ENCODE peak calls at places on chromosomes 5 and 9, in five cellular contexts. Y is tibial nerve, N is GM23248, F is neuronal stem cell, P is MM.1S. Z is an unnamed sample.

GRCh38 chr5:61311836-61312808 is 19.9 kb upstream of the ZSWIM6 start:
- DNase-seq in N (peak), P (no peak), Y (no peak), F (no peak), Z (no peak)

GRCh38 chr5:15116996-15117395 is 245.4 kb upstream of the ANKH start:
- DNase-seq in Y (no peak), N (no peak), P (no peak), F (no peak), Z (no peak)

GRCh38 chr5:159581502-159582249 is 251.4 kb upstream of the IL12B start:
- DNase-seq in N (peak), Y (no peak), F (no peak), P (no peak), Z (no peak)

GRCh38 chr9:131758972-131759647 is 19.2 kb upstream of the RAPGEF1 start:
- DNase-seq in N (peak), Y (no peak), F (no peak), P (no peak), Z (no peak)

GRCh38 chr5:15604986-15605385 is 105.0 kb downstream of the FBXL7 start:
- DNase-seq in Y (no peak), P (no peak), F (no peak), N (no peak), Z (no peak)

GRCh38 chr5:133662578-133662977 is 50.2 kb upstream of the FSTL4 start:
- DNase-seq in F (no peak), Y (no peak), N (no peak), P (no peak), Z (no peak)

GRCh38 chr9:89448381-89448780 is 49.5 kb downstream of the SEMA4D start:
- DNase-seq in N (no peak), P (no peak), F (no peak), Y (no peak), Z (peak)

GRCh38 chr9:6968271-6968670 is 210.5 kb downstream of the KDM4C start:
- DNase-seq in N (peak), F (no peak), Y (no peak), P (peak), Z (no peak)

GRCh38 chr5:82526540-82526939 is 248.4 kb upstream of the RPS23 start:
- DNase-seq in Y (no peak), P (no peak), N (no peak), F (no peak), Z (no peak)

GRCh38 chr5:36900279-36900678 is 23.7 kb downstream of the NIPBL start:
- DNase-seq in F (no peak), N (no peak), Y (no peak), P (no peak), Z (no peak)

GRCh38 chr5:58235279-58235678 is 224.6 kb downstream of the PLK2 start:
- DNase-seq in P (no peak), Y (peak), F (no peak), N (peak), Z (no peak)

GRCh38 chr9:93159601-93160418 is 24.1 kb upstream of the WNK2 start:
- DNase-seq in P (peak), Y (peak), N (peak), F (peak), Z (peak)

GRCh38 chr9:134748637-134749036 is 107.0 kb downstream of the COL5A1 start:
- DNase-seq in P (no peak), Y (no peak), N (no peak), F (no peak), Z (no peak)

GRCh38 chr9:63859475-63860215 is 1425.4 kb downstream of the FOXD4L5 start:
- DNase-seq in F (no peak), N (peak), P (peak), Y (no peak), Z (no peak)

GRCh38 chr5:151155149-151155776 is 2.3 kb downstream of the ANXA6 start:
- DNase-seq in Y (no peak), N (peak), F (no peak), P (no peak), Z (no peak)

GRCh38 chr5:139642891-139643871 is 5.0 kb upstream of the CXXC5 start:
- DNase-seq in N (no peak), P (no peak), Y (no peak), F (no peak), Z (no peak)

GRCh38 chr5:55645304-55645703 is 66.8 kb downstream of the SLC38A9 start:
- DNase-seq in F (no peak), P (no peak), Y (no peak), N (peak), Z (no peak)

GRCh38 chr9:4382722-4383317 is 83.0 kb upstream of the GLIS3 start:
- DNase-seq in Y (no peak), N (peak), F (peak), P (peak), Z (no peak)

GRCh38 chr5:174413520-174414314 is 310.7 kb upstream of the MSX2 start:
- DNase-seq in N (peak), Y (peak), P (no peak), F (no peak), Z (no peak)

GRCh38 chr9:130541533-130541932 is 37.8 kb upstream of the FUBP3 start:
- DNase-seq in Y (no peak), P (no peak), N (no peak), F (no peak), Z (no peak)

GRCh38 chr5:172607213-172607793 is 33.8 kb upstream of the NEURL1B start:
- DNase-seq in P (no peak), N (no peak), F (no peak), Y (no peak), Z (no peak)

GRCh38 chr9:112224401-112225289 is 49.5 kb upstream of the SUSD1 start:
- DNase-seq in N (peak), F (no peak), P (no peak), Y (no peak), Z (no peak)

GRCh38 chr5:134069553-134069952 is 44.9 kb upstream of the TCF7 start:
- DNase-seq in N (no peak), P (no peak), F (no peak), Y (no peak), Z (no peak)

GRCh38 chr9:90131568-90131967 is 511.1 kb downstream of the DIRAS2 start:
- DNase-seq in P (no peak), F (no peak), N (no peak), Y (no peak), Z (no peak)

GRCh38 chr5:139494832-139495231 is 12.3 kb upstream of the STING1 start:
- DNase-seq in Y (no peak), P (no peak), N (peak), F (no peak), Z (no peak)

GRCh38 chr5:153458266-153458665 is 32.2 kb upstream of the GRIA1 start:
- DNase-seq in Y (no peak), N (no peak), F (no peak), P (no peak), Z (no peak)

GRCh38 chr9:29214162-29214520 is 1640.9 kb upstream of the C9orf72 start:
- DNase-seq in F (no peak), P (no peak), Y (no peak), N (no peak), Z (no peak)

GRCh38 chr5:109479260-109479860 is 69.6 kb upstream of the PJA2 start:
- DNase-seq in F (no peak), Y (no peak), P (peak), N (peak), Z (no peak)

GRCh38 chr9:73583590-73583989 is 431.9 kb downstream of the ANXA1 start:
- DNase-seq in Y (no peak), N (peak), P (no peak), F (no peak), Z (no peak)

GRCh38 chr9:106929471-106930198 is 66.7 kb downstream of the ZNF462 start:
- DNase-seq in N (no peak), P (no peak), Y (no peak), F (no peak), Z (no peak)

GRCh38 chr5:79464278-79464677 is 49.7 kb downstream of the HOMER1 start:
- DNase-seq in Y (no peak), F (no peak), N (no peak), P (no peak), Z (no peak)

GRCh38 chr5:107284822-107285510 is 385.8 kb downstream of the EFNA5 start:
- DNase-seq in N (no peak), Y (no peak), F (no peak), P (no peak), Z (no peak)

GRCh38 chr5:170055606-170056005 is 50.1 kb upstream of the FOXI1 start:
- DNase-seq in F (no peak), P (no peak), Y (no peak), N (no peak), Z (no peak)

GRCh38 chr5:122351416-122352157 is 39.5 kb downstream of the SNCAIP start:
- DNase-seq in N (peak), Y (no peak), P (no peak), F (no peak), Z (no peak)

GRCh38 chr5:173472164-173472563 is 143.9 kb upstream of the STC2 start:
- DNase-seq in P (no peak), Y (peak), F (no peak), N (peak), Z (peak)

GRCh38 chr5:157451806-157452205 is 8.2 kb upstream of the NIPAL4 start:
- DNase-seq in F (no peak), P (no peak), N (no peak), Y (no peak), Z (no peak)

DNA sequence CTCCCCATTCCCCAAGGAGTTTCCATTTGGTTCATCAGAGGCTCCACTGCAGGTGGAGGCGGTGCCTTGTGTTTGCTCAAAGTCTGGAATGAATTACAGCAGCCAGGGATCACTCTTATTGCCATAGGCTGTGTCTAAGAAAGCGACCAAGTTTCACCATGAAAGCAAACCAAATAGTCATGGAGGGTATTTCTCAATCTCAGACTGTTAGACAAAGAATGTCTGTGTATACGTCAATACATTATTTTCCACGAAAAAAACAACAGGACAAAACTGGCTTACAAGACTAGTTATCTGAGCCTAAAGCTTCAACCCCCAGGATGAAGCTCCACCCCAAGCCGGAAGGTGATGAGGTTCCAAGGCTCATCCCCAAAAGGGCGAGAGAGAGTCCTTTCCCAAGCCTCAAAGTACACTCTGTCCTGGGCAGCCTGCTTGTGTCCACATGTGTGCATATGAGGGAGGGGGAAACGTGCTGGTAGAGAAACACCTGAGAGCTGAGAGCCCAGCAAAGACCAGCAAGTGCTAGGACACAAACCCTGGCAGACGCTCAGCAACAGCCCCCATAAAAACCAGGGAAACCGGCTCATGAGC is 4.3 kb downstream of the B4GALT1 start:
- DNase-seq in N (peak), P (no peak), F (no peak), Y (peak), Z (no peak)
- H3K27ac ChIP-seq in N (peak), P (no peak), F (no peak), Y (peak), Z (no peak)

GRCh38 chr5:10311595-10312425 is 4.1 kb upstream of the CMBL start:
- DNase-seq in P (no peak), F (no peak), N (no peak), Y (no peak), Z (no peak)

GRCh38 chr5:10306806-10307205 is 896 bp downstream of the CMBL start:
- DNase-seq in N (no peak), P (no peak), Y (no peak), F (no peak), Z (no peak)

GRCh38 chr5:10308844-10309243 is 1.1 kb upstream of the CMBL start:
- DNase-seq in N (no peak), Y (no peak), P (no peak), F (no peak), Z (no peak)

GRCh38 chr5:10307206-10308148 is at the start of gene CMBL:
- DNase-seq in P (peak), F (no peak), Y (no peak), N (peak), Z (no peak)

GRCh38 chr5:10310073-10310779 is 2.5 kb upstream of the CMBL start:
- DNase-seq in N (peak), P (peak), Y (no peak), F (no peak), Z (no peak)
- H3K27ac ChIP-seq in N (peak), P (peak), Y (no peak), F (no peak), Z (no peak)

GRCh38 chr5:119366537-119366874 is 10.7 kb downstream of the TNFAIP8 start:
- DNase-seq in F (no peak), Y (no peak), P (no peak), N (no peak), Z (no peak)
- H3K27ac ChIP-seq in F (no peak), Y (peak), P (peak), N (no peak), Z (no peak)

GRCh38 chr5:161691911-161692310 is 6.4 kb downstream of the GABRA6 start:
- DNase-seq in F (no peak), Y (no peak), P (no peak), N (no peak), Z (no peak)

GRCh38 chr5:161700065-161700464 is 14.5 kb downstream of the GABRA6 start:
- DNase-seq in P (no peak), Y (no peak), N (no peak), F (no peak), Z (no peak)

DNA sequence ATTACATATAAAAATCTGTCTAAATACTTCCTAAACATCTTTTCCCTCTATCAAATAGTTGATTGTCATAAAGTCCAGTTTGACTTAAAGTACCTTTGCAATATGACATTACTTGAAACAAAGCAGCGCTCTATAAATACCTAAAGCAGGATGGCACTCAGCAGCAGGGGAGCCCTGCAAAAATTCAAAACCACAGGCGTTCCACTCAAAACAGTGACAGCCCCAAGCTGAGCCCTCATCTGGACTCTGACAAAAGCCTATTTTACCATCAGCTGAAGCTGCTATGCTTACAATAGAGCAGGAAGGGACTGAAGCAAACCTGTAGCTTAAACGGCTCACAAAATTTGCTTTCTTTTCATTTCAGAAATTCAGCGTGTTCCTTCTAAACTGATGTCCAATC is 11.5 kb downstream of the GABRA6 start:
- DNase-seq in N (no peak), P (no peak), Y (no peak), F (peak), Z (no peak)
- H3K27ac ChIP-seq in N (no peak), P (no peak), Y (no peak), F (peak), Z (no peak)

GRCh38 chr9:68844623-68845612 is 139.9 kb downstream of the PIP5K1B start:
- DNase-seq in F (no peak), Y (peak), N (peak), P (peak), Z (no peak)
- H3K27ac ChIP-seq in F (no peak), Y (no peak), N (no peak), P (peak), Z (no peak)

GRCh38 chr9:127810378-127811187 is 7.9 kb downstream of the FPGS start:
- DNase-seq in Y (no peak), F (no peak), N (no peak), P (no peak), Z (no peak)
- H3K27ac ChIP-seq in Y (peak), F (no peak), N (no peak), P (no peak), Z (no peak)

DNA sequence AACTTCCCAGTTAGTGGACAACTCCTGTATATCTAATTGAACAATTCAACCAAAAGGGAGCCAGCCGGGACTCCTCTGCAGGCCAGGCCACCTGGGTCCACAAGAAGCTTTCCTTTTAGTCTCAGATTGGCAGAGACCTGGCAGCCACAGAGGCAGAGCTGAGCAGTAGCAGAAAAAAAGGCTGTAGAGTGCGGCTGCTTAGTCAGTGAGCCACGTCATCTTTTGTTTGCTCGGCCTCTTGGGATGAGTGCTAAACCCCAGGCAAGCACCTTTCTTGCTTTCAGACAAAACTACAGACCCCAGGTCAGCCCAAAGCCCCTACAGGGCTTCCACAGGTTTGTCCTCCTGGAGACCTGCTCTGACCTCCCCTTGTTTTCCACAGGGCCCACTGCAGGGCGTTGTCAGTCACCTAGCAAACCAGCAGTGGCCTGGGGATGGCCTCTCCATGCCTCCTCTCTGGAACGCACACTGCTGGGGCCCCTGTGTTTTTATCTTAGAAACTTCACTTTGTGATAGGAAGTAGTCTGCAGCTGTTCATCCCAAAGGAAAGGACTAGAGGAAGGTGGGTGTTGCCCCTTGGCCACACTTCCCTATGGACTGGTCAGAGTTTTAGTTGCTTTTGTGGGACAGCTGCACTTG is 49.9 kb downstream of the SHB start:
- DNase-seq in Y (no peak), N (peak), P (no peak), F (peak), Z (no peak)
- H3K27ac ChIP-seq in Y (peak), N (peak), P (no peak), F (peak), Z (peak)

GRCh38 chr5:113235884-113236283 is 198.9 kb downstream of the TSSK1B start:
- DNase-seq in Y (no peak), P (no peak), F (no peak), N (no peak), Z (no peak)
- H3K27ac ChIP-seq in Y (no peak), P (no peak), F (no peak), N (no peak), Z (no peak)

DNA sequence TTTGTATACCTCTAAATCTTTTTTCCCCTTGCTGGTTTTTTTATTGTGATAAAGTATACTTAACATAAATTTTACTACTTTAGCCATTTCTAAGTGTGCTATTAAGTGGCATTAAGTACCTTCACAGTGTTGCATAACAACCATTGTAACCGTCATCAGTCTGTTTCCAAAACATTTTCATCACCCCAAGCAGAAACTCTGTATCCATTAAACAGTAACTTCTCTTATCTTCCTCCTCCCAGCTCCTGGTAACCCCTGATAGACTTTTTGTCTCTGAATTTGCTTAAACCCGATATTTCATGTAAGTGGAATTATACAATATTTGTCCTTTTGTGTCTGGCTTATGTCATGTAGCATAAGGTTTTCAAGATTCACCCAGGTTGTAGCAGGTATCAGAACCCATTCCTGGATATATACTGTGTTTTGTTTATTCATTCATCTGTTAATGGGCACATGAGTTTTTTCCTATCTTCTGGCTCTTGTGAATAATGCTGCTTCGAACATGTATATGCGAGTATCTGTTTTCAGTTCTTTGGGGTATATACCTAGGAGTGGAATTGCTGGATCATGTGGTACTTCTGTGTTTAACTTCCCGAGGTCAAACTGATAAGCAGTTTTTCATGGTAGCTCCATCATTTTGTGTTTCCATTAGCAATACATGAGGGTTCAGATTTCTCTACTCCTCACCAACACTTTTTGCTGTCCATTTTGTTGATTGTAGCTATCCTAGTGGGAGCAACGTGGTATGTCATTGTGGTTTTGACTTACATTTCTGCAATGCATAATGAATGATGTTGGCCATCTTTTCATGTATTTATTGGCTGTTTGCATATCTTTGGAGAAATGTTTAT is 66.5 kb downstream of the EHMT1 start:
- DNase-seq in P (no peak), N (peak), Y (no peak), F (no peak), Z (no peak)
- H3K27ac ChIP-seq in P (no peak), N (no peak), Y (no peak), F (no peak), Z (no peak)

GRCh38 chr5:96733771-96734498 is 71.8 kb downstream of the CAST start:
- DNase-seq in N (peak), F (no peak), Y (no peak), P (no peak), Z (no peak)
- H3K27ac ChIP-seq in N (no peak), F (no peak), Y (no peak), P (no peak), Z (no peak)